ENCODE peak calls at places on chromosomes 6 and 20, in eight cellular contexts. One of them, this sample, is unnamed.
A peak's percentile ranks its signal among the peaks of the same experiment; 100 is the strongest.

GRCh38 chr20:62786100-62786499 is 10.2 kb upstream of the MRGBP start:
- DNase-seq in HepG2: no peak
- DNase-seq in SK-N-SH: no peak
- DNase-seq in H1: no peak
- DNase-seq in GM12878: no peak
- DNase-seq in K562: no peak
- DNase-seq in A549: no peak
- DNase-seq in IMR-90: no peak
- DNase-seq in this sample: no peak

GRCh38 chr6:5205877-5206840 is 54.6 kb downstream of the LYRM4 start:
- DNase-seq in IMR-90: peak; percentile 64
- DNase-seq in HepG2: peak; percentile 95
- DNase-seq in GM12878: no peak
- DNase-seq in K562: no peak
- DNase-seq in H1: no peak
- DNase-seq in A549: peak; percentile 29
- DNase-seq in SK-N-SH: peak; percentile 23
- DNase-seq in this sample: no peak

GRCh38 chr6:163635315-163635714 is 220.8 kb downstream of the QKI start:
- DNase-seq in A549: no peak
- DNase-seq in SK-N-SH: no peak
- DNase-seq in H1: no peak
- DNase-seq in HepG2: no peak
- DNase-seq in K562: no peak
- DNase-seq in GM12878: no peak
- DNase-seq in IMR-90: no peak
- DNase-seq in this sample: no peak

GRCh38 chr6:97177905-97178304 is 105.1 kb downstream of the MMS22L start:
- DNase-seq in SK-N-SH: no peak
- DNase-seq in IMR-90: peak; percentile 31
- DNase-seq in H1: no peak
- DNase-seq in HepG2: peak; percentile 1
- DNase-seq in A549: no peak
- DNase-seq in GM12878: no peak
- DNase-seq in K562: no peak
- DNase-seq in this sample: no peak

GRCh38 chr6:144335315-144335861 is 50.3 kb downstream of the UTRN start:
- DNase-seq in A549: no peak
- DNase-seq in H1: no peak
- DNase-seq in K562: no peak
- DNase-seq in HepG2: no peak
- DNase-seq in IMR-90: no peak
- DNase-seq in GM12878: no peak
- DNase-seq in SK-N-SH: no peak
- DNase-seq in this sample: no peak

GRCh38 chr6:24930386-24930785 is 5.4 kb downstream of the RIPOR2 start:
- DNase-seq in IMR-90: peak; percentile 85
- DNase-seq in SK-N-SH: no peak
- DNase-seq in GM12878: no peak
- DNase-seq in A549: no peak
- DNase-seq in HepG2: no peak
- DNase-seq in H1: no peak
- DNase-seq in K562: no peak
- DNase-seq in this sample: no peak

GRCh38 chr20:24588047-24588635 is 118.7 kb downstream of the SYNDIG1 start:
- DNase-seq in H1: no peak
- DNase-seq in K562: no peak
- DNase-seq in SK-N-SH: no peak
- DNase-seq in HepG2: no peak
- DNase-seq in A549: no peak
- DNase-seq in IMR-90: no peak
- DNase-seq in GM12878: no peak
- DNase-seq in this sample: no peak

GRCh38 chr6:139239137-139239536 is 52.7 kb downstream of the TXLNB start:
- DNase-seq in A549: no peak
- DNase-seq in SK-N-SH: no peak
- DNase-seq in K562: no peak
- DNase-seq in GM12878: no peak
- DNase-seq in HepG2: no peak
- DNase-seq in H1: no peak
- DNase-seq in IMR-90: no peak
- DNase-seq in this sample: no peak

GRCh38 chr6:53398541-53399344 is 50.0 kb upstream of the ELOVL5 start:
- DNase-seq in A549: peak; percentile 16
- DNase-seq in GM12878: no peak
- DNase-seq in SK-N-SH: no peak
- DNase-seq in H1: no peak
- DNase-seq in HepG2: no peak
- DNase-seq in K562: no peak
- DNase-seq in IMR-90: peak; percentile 7
- DNase-seq in this sample: no peak

GRCh38 chr6:132333639-132334516 is 67.4 kb downstream of the MOXD1 start:
- DNase-seq in H1: peak; percentile 10
- DNase-seq in K562: no peak
- DNase-seq in HepG2: peak; percentile 88
- DNase-seq in SK-N-SH: peak; percentile 8
- DNase-seq in IMR-90: peak; percentile 93
- DNase-seq in GM12878: no peak
- DNase-seq in A549: peak; percentile 78
- DNase-seq in this sample: peak; percentile 68

GRCh38 chr6:15477746-15478145 is 185.1 kb downstream of the DTNBP1 start:
- DNase-seq in K562: no peak
- DNase-seq in A549: no peak
- DNase-seq in H1: no peak
- DNase-seq in HepG2: no peak
- DNase-seq in SK-N-SH: no peak
- DNase-seq in GM12878: no peak
- DNase-seq in IMR-90: peak; percentile 56
- DNase-seq in this sample: no peak

GRCh38 chr6:797479-798077 is 104.6 kb upstream of the EXOC2 start:
- DNase-seq in K562: peak; percentile 48
- DNase-seq in HepG2: peak; percentile 45
- DNase-seq in H1: no peak
- DNase-seq in GM12878: no peak
- DNase-seq in SK-N-SH: peak; percentile 36
- DNase-seq in A549: peak; percentile 51
- DNase-seq in IMR-90: peak; percentile 67
- DNase-seq in this sample: peak; percentile 41

GRCh38 chr6:139152892-139153271 is 18.0 kb downstream of the HECA start:
- DNase-seq in HepG2: no peak
- DNase-seq in SK-N-SH: no peak
- DNase-seq in IMR-90: peak; percentile 28
- DNase-seq in A549: no peak
- DNase-seq in K562: no peak
- DNase-seq in H1: no peak
- DNase-seq in GM12878: no peak
- DNase-seq in this sample: no peak

GRCh38 chr6:22825210-22825609 is 255.8 kb downstream of the HDGFL1 start:
- DNase-seq in GM12878: no peak
- DNase-seq in A549: no peak
- DNase-seq in K562: no peak
- DNase-seq in HepG2: no peak
- DNase-seq in IMR-90: no peak
- DNase-seq in H1: no peak
- DNase-seq in SK-N-SH: no peak
- DNase-seq in this sample: no peak
- TF ChIP-seq RAD21 in GM12878: no peak
- TF ChIP-seq RAD21 in A549: no peak
- TF ChIP-seq RAD21 in K562: no peak
- TF ChIP-seq RAD21 in HepG2: no peak
- TF ChIP-seq RAD21 in IMR-90: no peak
- TF ChIP-seq RAD21 in H1: no peak
- TF ChIP-seq RAD21 in SK-N-SH: no peak
- TF ChIP-seq RAD21 in this sample: no peak

GRCh38 chr6:28981391-28981832 is 23.7 kb downstream of the ZNF311 start:
- DNase-seq in H1: no peak
- DNase-seq in K562: peak; percentile 38
- DNase-seq in IMR-90: peak; percentile 59
- DNase-seq in A549: peak; percentile 65
- DNase-seq in GM12878: peak; percentile 64
- DNase-seq in HepG2: peak; percentile 82
- DNase-seq in SK-N-SH: peak; percentile 33
- DNase-seq in this sample: peak; percentile 48

GRCh38 chr6:28981833-28982475 is 23.2 kb downstream of the ZNF311 start:
- DNase-seq in GM12878: peak; percentile 79
- DNase-seq in HepG2: peak; percentile 98
- DNase-seq in H1: no peak
- DNase-seq in A549: peak; percentile 91
- DNase-seq in SK-N-SH: peak; percentile 55
- DNase-seq in IMR-90: peak; percentile 87
- DNase-seq in K562: peak; percentile 83
- DNase-seq in this sample: peak; percentile 91

GRCh38 chr6:28980797-28981390 is 24.2 kb downstream of the ZNF311 start:
- DNase-seq in H1: no peak
- DNase-seq in SK-N-SH: peak; percentile 86
- DNase-seq in IMR-90: peak; percentile 77
- DNase-seq in K562: peak; percentile 84
- DNase-seq in GM12878: peak; percentile 11
- DNase-seq in HepG2: peak; percentile 100
- DNase-seq in A549: peak; percentile 86
- DNase-seq in this sample: peak; percentile 80

GRCh38 chr6:28983838-28984237 is 21.3 kb downstream of the ZNF311 start:
- DNase-seq in HepG2: no peak
- DNase-seq in GM12878: no peak
- DNase-seq in SK-N-SH: no peak
- DNase-seq in H1: no peak
- DNase-seq in K562: no peak
- DNase-seq in A549: no peak
- DNase-seq in IMR-90: no peak
- DNase-seq in this sample: no peak

DNA sequence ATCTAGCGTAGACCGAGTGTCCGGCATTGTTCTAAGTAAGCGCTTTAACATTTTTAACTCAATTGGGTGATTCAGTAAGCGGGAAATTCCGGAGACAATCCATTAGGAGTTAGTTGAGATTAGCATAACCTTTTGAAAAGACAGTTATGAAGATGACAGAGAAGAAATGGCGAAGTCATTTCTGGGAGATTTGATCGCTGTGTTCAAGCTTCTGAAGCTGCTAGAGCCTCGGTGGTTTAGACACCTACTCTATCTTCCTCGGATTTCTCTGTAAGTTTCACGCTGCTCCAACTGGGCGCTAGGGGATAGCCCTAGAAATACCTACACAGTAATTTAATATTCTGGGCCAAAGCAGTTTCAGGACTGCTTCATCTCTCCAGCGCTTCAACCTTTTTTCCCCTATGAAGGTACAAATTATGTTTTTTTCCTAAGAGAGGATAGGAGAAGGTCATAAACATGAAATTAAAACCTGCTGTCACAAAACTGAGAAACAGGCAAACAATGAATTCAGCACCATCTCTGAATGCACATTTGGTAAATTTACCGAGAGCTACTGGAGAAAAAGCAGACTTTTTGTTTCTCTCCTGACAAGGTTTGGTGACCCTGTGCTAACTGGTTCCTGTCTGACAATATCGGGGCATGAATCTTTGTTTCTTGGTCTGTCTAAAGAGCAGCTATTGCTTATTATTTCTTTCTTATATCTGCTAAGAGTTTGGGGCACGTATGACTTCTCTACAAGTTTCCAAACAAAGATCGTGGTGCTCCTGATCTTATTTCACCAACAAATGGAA is 22.4 kb downstream of the ZNF311 start:
- DNase-seq in GM12878: peak; percentile 11
- DNase-seq in H1: no peak
- DNase-seq in A549: peak; percentile 81
- DNase-seq in SK-N-SH: peak; percentile 37
- DNase-seq in K562: peak; percentile 52
- DNase-seq in HepG2: peak; percentile 87
- DNase-seq in IMR-90: peak; percentile 67
- DNase-seq in this sample: no peak
- H3K4me3 ChIP-seq in GM12878: peak overlapping the region; percentile 100
- H3K4me3 ChIP-seq in H1: peak overlapping the region; percentile 93
- H3K4me3 ChIP-seq in A549: peak overlapping the region; percentile 80
- H3K4me3 ChIP-seq in SK-N-SH: peak overlapping the region; percentile 100
- H3K4me3 ChIP-seq in K562: peak overlapping the region; percentile 56
- H3K4me3 ChIP-seq in HepG2: peak overlapping the region; percentile 97
- H3K4me3 ChIP-seq in IMR-90: peak overlapping the region; percentile 58
- H3K4me3 ChIP-seq in this sample: no peak overlapping the region

GRCh38 chr20:33023439-33024262 is 7.8 kb upstream of the BPIFB6 start:
- DNase-seq in H1: no peak
- DNase-seq in IMR-90: no peak
- DNase-seq in SK-N-SH: no peak
- DNase-seq in A549: no peak
- DNase-seq in GM12878: no peak
- DNase-seq in K562: no peak
- DNase-seq in HepG2: no peak
- DNase-seq in this sample: no peak
- TF ChIP-seq RAD21 in H1: no peak
- TF ChIP-seq RAD21 in IMR-90: no peak
- TF ChIP-seq RAD21 in SK-N-SH: no peak
- TF ChIP-seq RAD21 in A549: no peak
- TF ChIP-seq RAD21 in GM12878: no peak
- TF ChIP-seq RAD21 in K562: no peak
- TF ChIP-seq RAD21 in HepG2: no peak
- TF ChIP-seq RAD21 in this sample: no peak

GRCh38 chr6:106731843-106732160 is 102.4 kb downstream of the QRSL1 start:
- DNase-seq in A549: no peak
- DNase-seq in GM12878: no peak
- DNase-seq in H1: no peak
- DNase-seq in K562: no peak
- DNase-seq in SK-N-SH: no peak
- DNase-seq in HepG2: no peak
- DNase-seq in IMR-90: no peak
- DNase-seq in this sample: no peak
- H3K4me3 ChIP-seq in A549: no peak overlapping the region
- H3K4me3 ChIP-seq in GM12878: no peak overlapping the region
- H3K4me3 ChIP-seq in H1: no peak overlapping the region
- H3K4me3 ChIP-seq in K562: no peak overlapping the region
- H3K4me3 ChIP-seq in SK-N-SH: no peak overlapping the region
- H3K4me3 ChIP-seq in HepG2: no peak overlapping the region
- H3K4me3 ChIP-seq in IMR-90: no peak overlapping the region
- H3K4me3 ChIP-seq in this sample: no peak overlapping the region

DNA sequence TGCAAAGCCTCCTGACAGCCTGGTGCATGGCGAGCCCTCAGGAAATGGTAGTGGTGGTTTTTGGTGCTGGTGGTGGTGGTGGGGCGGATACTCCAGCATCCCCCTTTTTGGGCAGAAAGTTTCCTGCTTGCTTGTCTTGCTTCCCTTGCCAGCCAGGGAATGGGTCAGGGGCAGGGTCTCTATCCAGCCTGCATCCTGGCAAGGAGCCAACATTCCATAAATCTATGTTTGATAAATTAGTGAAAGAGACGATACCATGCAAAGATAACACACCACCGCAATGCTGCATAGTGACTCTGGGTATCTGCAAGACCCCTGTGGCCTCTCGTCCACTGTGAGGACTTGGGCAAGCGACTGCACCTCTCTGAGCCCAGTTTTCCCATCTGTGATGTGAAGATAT is 246.2 kb downstream of the LRFN2 start:
- DNase-seq in K562: no peak
- DNase-seq in A549: no peak
- DNase-seq in GM12878: no peak
- DNase-seq in HepG2: no peak
- DNase-seq in IMR-90: no peak
- DNase-seq in SK-N-SH: no peak
- DNase-seq in H1: no peak
- DNase-seq in this sample: no peak
- TF ChIP-seq RAD21 in K562: no peak
- TF ChIP-seq RAD21 in A549: no peak
- TF ChIP-seq RAD21 in GM12878: no peak
- TF ChIP-seq RAD21 in HepG2: no peak
- TF ChIP-seq RAD21 in IMR-90: no peak
- TF ChIP-seq RAD21 in SK-N-SH: no peak
- TF ChIP-seq RAD21 in H1: no peak
- TF ChIP-seq RAD21 in this sample: no peak

This sample was measured in HCT116.